ENCODE peak calls at places on chromosomes 11 and 22, in seven cellular contexts. L is H9, R is Karpas-422, B is mammary epithelial cell, Y is mesendoderm, E is fibroblast of lung, T is SK-N-SH. A is an unnamed sample. For H3K79me2, the result is how much of the 10 kb centered on the place peaks cover.

GRCh38 chr11:1936781-1937615 is 10.1 kb upstream of the MRPL23 start:
- DNase-seq in L (no peak), R (no peak), B (no peak), Y (no peak), E (no peak), T (peak), A (peak)

GRCh38 chr11:1121343-1122331 is 36.1 kb upstream of the MUC5AC start:
- DNase-seq in L (no peak), R (no peak), B (no peak), Y (no peak), E (no peak), T (peak), A (peak)

GRCh38 chr11:121589946-121590537 is 137.3 kb upstream of the SORL1-AS1 start:
- DNase-seq in L (no peak), R (peak), B (no peak), Y (no peak), E (no peak), T (no peak), A (no peak)

GRCh38 chr11:16881074-16881709 is 133.0 kb downstream of the PLEKHA7 start:
- DNase-seq in L (no peak), R (peak), B (peak), Y (peak), E (peak), T (no peak), A (peak)

GRCh38 chr22:45201678-45202332 is 38.1 kb downstream of the NUP50 start:
- DNase-seq in L (no peak), R (no peak), B (peak), Y (no peak), E (peak), T (no peak), A (peak)

GRCh38 chr11:60900673-60901404 is 5.5 kb downstream of the PRPF19 start:
- DNase-seq in L (no peak), R (no peak), B (no peak), Y (no peak), E (no peak), T (no peak), A (no peak)

GRCh38 chr11:125724125-125724524 is 22.0 kb upstream of the PATE1 start:
- DNase-seq in L (no peak), R (peak), B (peak), Y (peak), E (peak), T (no peak), A (peak)

GRCh38 chr11:88414981-88415391 is 77.5 kb upstream of the CTSC start:
- DNase-seq in L (no peak), R (no peak), B (peak), Y (no peak), E (no peak), T (no peak), A (peak)

GRCh38 chr11:133894956-133895549 is 49.7 kb upstream of the SPATA19 start:
- DNase-seq in L (peak), R (no peak), B (no peak), Y (peak), E (no peak), T (peak), A (no peak)

GRCh38 chr11:3609416-3610265 is 32.2 kb downstream of the ART5 start:
- DNase-seq in L (peak), R (peak), B (peak), Y (peak), E (peak), T (peak), A (peak)

GRCh38 chr11:114316980-114317675 is 20.9 kb downstream of the NNMT start:
- DNase-seq in L (no peak), R (no peak), B (no peak), Y (no peak), E (no peak), T (no peak), A (peak)

GRCh38 chr11:2830886-2831285 is 54.7 kb downstream of the CDKN1C start:
- DNase-seq in L (no peak), R (no peak), B (no peak), Y (no peak), E (no peak), T (no peak), A (no peak)

GRCh38 chr11:116422556-116422955 is 350.2 kb downstream of the BUD13 start:
- DNase-seq in L (no peak), R (no peak), B (no peak), Y (no peak), E (no peak), T (no peak), A (no peak)

GRCh38 chr11:64898541-64898940 is 18.5 kb downstream of the ATG2A start:
- DNase-seq in L (no peak), R (no peak), B (no peak), Y (no peak), E (no peak), T (no peak), A (peak)
- H3K79me2 ChIP-seq in L (under half), R (under half), B (under half), Y (under half), E (under half), T (under half), A (under half)

GRCh38 chr22:43826142-43827093 is 14.3 kb upstream of the EFCAB6 start:
- DNase-seq in L (peak), R (no peak), B (peak), Y (no peak), E (peak), T (no peak), A (peak)
- H3K27ac ChIP-seq in L (no peak), R (no peak), B (no peak), Y (no peak), E (peak), T (peak), A (peak)

DNA sequence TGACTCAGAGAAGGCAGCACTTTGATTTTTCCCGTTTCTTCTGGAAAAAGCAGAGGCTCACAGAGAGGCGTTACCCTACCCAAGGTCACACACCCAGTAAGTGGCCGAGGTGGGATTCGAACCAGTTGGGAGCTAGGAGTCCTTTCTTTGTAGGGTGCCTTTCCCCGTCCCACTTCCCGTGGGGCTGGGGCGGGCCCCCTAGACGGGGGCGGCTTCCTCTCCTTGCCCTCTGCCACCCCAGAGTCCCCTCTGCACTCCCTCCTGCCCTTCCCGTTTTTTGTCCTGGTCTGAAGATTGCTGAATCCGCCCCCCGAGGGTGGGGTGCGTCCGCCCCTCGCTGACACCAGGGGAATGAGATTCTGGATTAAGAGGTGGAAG is 747 bp downstream of the TPCN2 start:
- DNase-seq in L (no peak), R (peak), B (no peak), Y (no peak), E (no peak), T (peak), A (peak)
- H3K79me2 ChIP-seq in L (under half), R (under half), B (half or more), Y (under half), E (under half), T (under half), A (half or more)

GRCh38 chr22:38069372-38070249 is 12.4 kb downstream of the PICK1 start:
- DNase-seq in L (no peak), R (no peak), B (no peak), Y (no peak), E (peak), T (peak), A (peak)
- H3K27ac ChIP-seq in L (no peak), R (no peak), B (no peak), Y (no peak), E (no peak), T (no peak), A (peak)

GRCh38 chr11:74754507-74755255 is 6.0 kb downstream of the RNF169 start:
- DNase-seq in L (no peak), R (no peak), B (peak), Y (peak), E (peak), T (no peak), A (peak)
- H3K79me2 ChIP-seq in L (under half), R (half or more), B (half or more), Y (under half), E (half or more), T (half or more), A (half or more)

DNA sequence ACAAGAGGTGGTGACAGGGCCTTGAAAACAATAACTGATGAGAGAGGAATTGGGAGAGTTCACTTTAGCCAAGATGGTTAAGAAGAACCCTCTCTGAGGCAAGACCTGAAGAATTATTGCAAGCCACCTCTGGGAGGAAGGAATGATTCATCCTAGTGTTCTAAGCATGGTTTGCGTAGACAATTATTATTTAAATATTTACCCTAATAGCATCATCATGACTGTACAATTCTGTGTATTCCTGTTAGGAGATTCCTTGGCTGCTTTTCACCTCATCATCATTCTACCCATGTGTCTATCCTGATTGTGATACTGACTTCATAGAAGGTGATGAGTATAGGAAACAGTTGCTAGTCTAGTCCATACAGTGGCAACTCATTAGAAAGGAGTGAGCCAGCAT is 264.4 kb downstream of the DDX10 start:
- DNase-seq in L (no peak), R (no peak), B (peak), Y (no peak), E (peak), T (no peak), A (peak)
- H3K27ac ChIP-seq in L (no peak), R (no peak), B (peak), Y (no peak), E (peak), T (no peak), A (peak)

GRCh38 chr11:12678092-12678491 is 3.9 kb downstream of the TEAD1 start:
- DNase-seq in L (no peak), R (no peak), B (no peak), Y (no peak), E (no peak), T (no peak), A (no peak)
- H3K79me2 ChIP-seq in L (under half), R (under half), B (half or more), Y (half or more), E (half or more), T (half or more), A (half or more)

DNA sequence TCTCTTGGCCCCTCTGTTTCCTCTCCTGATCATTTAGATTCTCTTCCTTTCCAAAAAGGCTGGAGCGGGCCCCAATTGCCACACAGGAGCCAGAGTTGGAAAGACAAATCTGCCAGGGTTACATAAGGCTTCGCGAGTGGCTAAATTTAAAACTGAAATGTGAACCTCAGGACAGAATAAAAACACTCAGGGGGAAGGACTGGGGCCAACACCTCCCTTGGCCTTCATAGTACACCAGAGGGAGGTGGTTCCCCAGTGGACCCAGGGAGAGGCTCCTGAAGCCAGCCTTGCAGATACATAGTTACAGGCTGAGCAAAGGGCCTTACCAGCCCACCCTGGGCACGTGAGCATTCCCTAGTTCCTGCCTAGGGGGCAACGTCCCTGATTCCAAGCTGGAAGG is 150.1 kb downstream of the MN1 start:
- DNase-seq in L (no peak), R (no peak), B (no peak), Y (no peak), E (no peak), T (no peak), A (no peak)
- H3K27ac ChIP-seq in L (no peak), R (no peak), B (no peak), Y (no peak), E (no peak), T (no peak), A (no peak)

A was measured in osteoblast.